ENCODE peak calls at places on chromosomes 16 and 17, in seven cellular contexts. H is NCI-H2081 treated with DMSO at 0.1 percent for 48 hours; I is CD8-positive, alpha-beta T cell; U is DMS153; L is NCI-H2029 treated with DMSO at 0.1 percent for 48 hours; X is activated T-helper 1 cell treated with Interleukin-2 at 50 U/mL for 16 hours; V is sciatic nerve. S is an unnamed sample.

GRCh38 chr17:4130715-4131114 is 12.1 kb downstream of the ZZEF1 start:
- DNase-seq in U (no peak), L (no peak), X (no peak), V (no peak), H (no peak), I (no peak), S (peak; percentile 17)

GRCh38 chr17:81898885-81899284 is 3.2 kb upstream of the NPB start:
- DNase-seq in I (no peak), V (no peak), X (no peak), H (no peak), L (no peak), U (no peak), S (no peak)

GRCh38 chr17:50364061-50364458 is 8.9 kb downstream of the MRPL27 start:
- DNase-seq in L (no peak), I (no peak), V (no peak), H (no peak), X (no peak), U (no peak), S (no peak)

GRCh38 chr17:54172654-54173316 is 350.1 kb downstream of the KIF2B start:
- DNase-seq in U (no peak), X (no peak), V (no peak), H (no peak), I (no peak), L (no peak), S (no peak)

GRCh38 chr16:69276143-69277115 is 34.7 kb upstream of the VPS4A start:
- DNase-seq in H (no peak), U (no peak), V (peak; percentile 78), I (no peak), X (no peak), L (no peak), S (peak; percentile 98)

GRCh38 chr16:52578007-52578828 is 31.3 kb upstream of the TOX3 start:
- DNase-seq in L (peak; percentile 31), V (no peak), U (no peak), I (no peak), X (no peak), H (no peak), S (no peak)

GRCh38 chr17:40417258-40417608 is 463 bp downstream of the TOP2A start:
- DNase-seq in X (no peak), U (no peak), H (no peak), V (no peak), L (no peak), I (no peak), S (peak; percentile 5)

GRCh38 chr17:77383613-77384608 is 243.1 kb downstream of the SEC14L1 start:
- DNase-seq in I (no peak), U (no peak), X (no peak), H (no peak), V (no peak), L (peak; percentile 22), S (no peak)

GRCh38 chr17:62763891-62764600 is 44.1 kb downstream of the MARCHF10 start:
- DNase-seq in U (no peak), V (no peak), I (no peak), X (no peak), L (no peak), H (no peak), S (no peak)

GRCh38 chr16:15055141-15056053 is 477 bp downstream of the NTAN1 start:
- DNase-seq in I (no peak), L (no peak), X (no peak), V (peak; percentile 80), H (no peak), U (peak; percentile 48), S (peak; percentile 23)

GRCh38 chr16:83931556-83931955 is 21.5 kb upstream of the OSGIN1 start:
- DNase-seq in U (no peak), H (no peak), X (no peak), L (no peak), I (no peak), V (no peak), S (no peak)

GRCh38 chr16:528111-529011 is 849 bp downstream of the CAPN15 start:
- DNase-seq in L (no peak), I (peak; percentile 56), U (no peak), X (no peak), V (no peak), H (no peak), S (peak; percentile 61)